ENCODE peak calls at places on chromosomes 1 and 21, in five cellular contexts. V is breast epithelium; M is stimulated activated CD4-positive, alpha-beta T cell treated with anti-CD3 and anti-CD28 coated beads, TNF-alpha, amount 100 ng/mL, for 24 hours; W is T-helper 9 cell; N is right lobe of liver. G is an unnamed sample.

GRCh38 chr1:243667133-243667532 is 182.9 kb downstream of the AKT3 start:
- DNase-seq in V (no peak), M (no peak), W (no peak), N (no peak), G (no peak)

GRCh38 chr1:85605519-85606413 is 25.2 kb downstream of the CCN1 start:
- DNase-seq in V (no peak), M (no peak), W (no peak), N (no peak), G (no peak)

GRCh38 chr1:228030451-228031201 is 23.8 kb downstream of the WNT3A start:
- DNase-seq in V (peak), M (no peak), W (no peak), N (peak), G (no peak)

GRCh38 chr1:200887772-200888348 is 6.8 kb upstream of the INAVA start:
- DNase-seq in V (no peak), M (no peak), W (no peak), N (no peak), G (no peak)

GRCh38 chr1:87000460-87000859 is 86.0 kb downstream of the HS2ST1 start:
- DNase-seq in V (no peak), M (no peak), W (no peak), N (no peak), G (no peak)

GRCh38 chr1:223716302-223716862 is 4.0 kb downstream of the CAPN2 start:
- DNase-seq in V (no peak), M (no peak), W (peak), N (no peak), G (peak)

GRCh38 chr21:45265721-45266517 is 21.8 kb downstream of the POFUT2 start:
- DNase-seq in V (peak), M (no peak), W (no peak), N (peak), G (no peak)

GRCh38 chr1:34441661-34442060 is 265.0 kb downstream of the C1orf94 start:
- DNase-seq in V (no peak), M (no peak), W (no peak), N (no peak), G (no peak)

GRCh38 chr1:1562556-1563195 is 12.0 kb downstream of the SSU72 start:
- DNase-seq in V (no peak), M (no peak), W (no peak), N (no peak), G (no peak)

GRCh38 chr1:68791800-68792199 is 294.9 kb upstream of the DEPDC1 start:
- DNase-seq in V (no peak), M (no peak), W (no peak), N (no peak), G (no peak)

GRCh38 chr1:201488817-201489581 is 17.9 kb downstream of the CSRP1 start:
- DNase-seq in V (no peak), M (no peak), W (no peak), N (peak), G (no peak)

GRCh38 chr1:35112668-35113067 is 33.5 kb downstream of the ZMYM1 start:
- DNase-seq in V (no peak), M (no peak), W (no peak), N (no peak), G (no peak)

GRCh38 chr1:67733741-67734690 is 49.0 kb downstream of the GADD45A start:
- DNase-seq in V (no peak), M (no peak), W (no peak), N (no peak), G (no peak)

GRCh38 chr1:87878873-87879272 is 550.2 kb downstream of the LMO4 start:
- DNase-seq in V (no peak), M (no peak), W (no peak), N (no peak), G (no peak)

GRCh38 chr1:74222701-74223100 is 12.5 kb upstream of the TNNI3K start:
- DNase-seq in V (no peak), M (no peak), W (no peak), N (no peak), G (no peak)

GRCh38 chr1:210239295-210240155 is 6.9 kb downstream of the SERTAD4 start:
- DNase-seq in V (no peak), M (no peak), W (no peak), N (no peak), G (no peak)

GRCh38 chr1:156122519-156123355 is 8.2 kb downstream of the LMNA start:
- DNase-seq in V (peak), M (no peak), W (peak), N (peak), G (no peak)

GRCh38 chr1:159798893-159799292 is 3.3 kb upstream of the FCRL6 start:
- DNase-seq in V (no peak), M (peak), W (peak), N (peak), G (peak)

GRCh38 chr1:53307037-53307436 is 20.8 kb downstream of the LRP8 start:
- DNase-seq in V (no peak), M (no peak), W (no peak), N (no peak), G (no peak)

GRCh38 chr1:172537366-172537765 is 4.4 kb downstream of the SUCO start:
- DNase-seq in V (no peak), M (no peak), W (no peak), N (no peak), G (no peak)

GRCh38 chr1:110283677-110284076 is 55.5 kb upstream of the RBM15 start:
- DNase-seq in V (no peak), M (no peak), W (no peak), N (no peak), G (no peak)

GRCh38 chr1:192382758-192383157 is 66.0 kb downstream of the RGS21 start:
- DNase-seq in V (no peak), M (no peak), W (no peak), N (no peak), G (no peak)

GRCh38 chr21:43290529-43291346 is 121.9 kb downstream of the CRYAA start:
- DNase-seq in V (no peak), M (no peak), W (no peak), N (no peak), G (peak)

GRCh38 chr1:9448132-9449105 is 90.8 kb upstream of the SLC25A33 start:
- DNase-seq in V (no peak), M (no peak), W (no peak), N (no peak), G (no peak)

GRCh38 chr1:3454811-3455618 is 550 bp downstream of the ARHGEF16 start:
- DNase-seq in V (no peak), M (no peak), W (no peak), N (peak), G (no peak)

GRCh38 chr1:99438656-99439055 is 174.4 kb downstream of the PLPPR4 start:
- DNase-seq in V (no peak), M (no peak), W (no peak), N (no peak), G (no peak)

GRCh38 chr21:40166291-40166843 is 299.1 kb downstream of the PCP4 start:
- DNase-seq in V (no peak), M (no peak), W (no peak), N (no peak), G (no peak)

GRCh38 chr1:39933956-39934941 is 20.7 kb upstream of the MFSD2A start:
- DNase-seq in V (no peak), M (no peak), W (no peak), N (peak), G (no peak)

GRCh38 chr1:197660389-197660788 is 114.9 kb downstream of the DENND1B start:
- DNase-seq in V (no peak), M (no peak), W (no peak), N (no peak), G (no peak)

GRCh38 chr1:7120863-7121621 is 335.8 kb downstream of the CAMTA1 start:
- DNase-seq in V (no peak), M (no peak), W (no peak), N (peak), G (no peak)